ENCODE peak calls at places on chromosomes 13 and 19, in five cellular contexts. K is NCI-H1092; T is naive thymus-derived CD8-positive, alpha-beta T cell; R is Peyer's patch; N is GM10248. P is an unnamed sample.

GRCh38 chr13:41007359-41008118 is 11.6 kb downstream of the ELF1 start:
- DNase-seq in K (no peak), T (no peak), R (no peak), N (no peak), P (no peak)

GRCh38 chr19:29442094-29442493 is 83.7 kb upstream of the VSTM2B start:
- DNase-seq in K (no peak), T (no peak), R (no peak), N (no peak), P (no peak)

GRCh38 chr13:106151056-106151699 is 384.3 kb downstream of the EFNB2 start:
- DNase-seq in K (no peak), T (no peak), R (peak), N (no peak), P (no peak)

GRCh38 chr19:2145831-2146241 is 5.5 kb downstream of the AP3D1 start:
- DNase-seq in K (no peak), T (peak), R (no peak), N (no peak), P (no peak)

GRCh38 chr13:110798595-110798994 is 85.1 kb downstream of the ING1 start:
- DNase-seq in K (no peak), T (no peak), R (no peak), N (no peak), P (no peak)

GRCh38 chr19:27735314-27735713 is 1477.6 kb downstream of the UQCRFS1 start:
- DNase-seq in K (no peak), T (no peak), R (no peak), N (no peak), P (no peak)

GRCh38 chr19:49442793-49443365 is 1.6 kb upstream of the SLC17A7 start:
- DNase-seq in K (no peak), T (no peak), R (peak), N (peak), P (no peak)

GRCh38 chr19:40035996-40036395 is 20.0 kb downstream of the ZNF780B start:
- DNase-seq in K (no peak), T (no peak), R (no peak), N (no peak), P (no peak)

GRCh38 chr19:41707502-41707812 is 969 bp upstream of the CEACAM5 start:
- DNase-seq in K (peak), T (no peak), R (no peak), N (no peak), P (no peak)

GRCh38 chr19:18893573-18894253 is 2.2 kb downstream of the CERS1 start:
- DNase-seq in K (no peak), T (no peak), R (no peak), N (no peak), P (no peak)

GRCh38 chr13:73129023-73129422 is 70.2 kb downstream of the KLF5 start:
- DNase-seq in K (no peak), T (no peak), R (no peak), N (no peak), P (no peak)

GRCh38 chr13:113204378-113204734 is 4.1 kb downstream of the PCID2 start:
- DNase-seq in K (no peak), T (no peak), R (no peak), N (no peak), P (no peak)

GRCh38 chr13:21075303-21076264 is 14.2 kb upstream of the LATS2 start:
- DNase-seq in K (no peak), T (peak), R (peak), N (peak), P (no peak)

GRCh38 chr13:60335531-60335930 is 61.5 kb upstream of the TDRD3 start:
- DNase-seq in K (no peak), T (no peak), R (no peak), N (no peak), P (no peak)

GRCh38 chr19:4567584-4568071 is 8.1 kb upstream of the SEMA6B start:
- DNase-seq in K (peak), T (peak), R (peak), N (no peak), P (peak)

GRCh38 chr13:110248449-110249143 is 58.4 kb downstream of the COL4A1 start:
- DNase-seq in K (no peak), T (no peak), R (no peak), N (no peak), P (no peak)

GRCh38 chr13:28031220-28031903 is 42.9 kb upstream of the URAD start:
- DNase-seq in K (no peak), T (no peak), R (peak), N (peak), P (no peak)

GRCh38 chr13:101915333-101915732 is 462.9 kb downstream of the ITGBL1 start:
- DNase-seq in K (peak), T (no peak), R (no peak), N (no peak), P (no peak)

GRCh38 chr19:7534531-7534980 is 961 bp upstream of the PNPLA6 start:
- DNase-seq in K (no peak), T (peak), R (peak), N (peak), P (peak)

GRCh38 chr13:113664751-113665581 is 2.1 kb upstream of the GRK1 start:
- DNase-seq in K (no peak), T (no peak), R (peak), N (no peak), P (no peak)

GRCh38 chr19:648305-648704 is 8.6 kb downstream of the FGF22 start:
- DNase-seq in K (no peak), T (no peak), R (no peak), N (no peak), P (no peak)

GRCh38 chr19:41872775-41873647 is 4.1 kb upstream of the CD79A start:
- DNase-seq in K (no peak), T (peak), R (peak), N (no peak), P (peak)

GRCh38 chr13:46183018-46183940 is 1.3 kb upstream of the LCP1 start:
- DNase-seq in K (no peak), T (no peak), R (no peak), N (no peak), P (no peak)

GRCh38 chr13:95540848-95541247 is 11.7 kb upstream of the CLDN10 start:
- DNase-seq in K (no peak), T (no peak), R (no peak), N (no peak), P (no peak)

GRCh38 chr13:51444922-51445321 is 7.9 kb downstream of the INTS6 start:
- DNase-seq in K (no peak), T (peak), R (no peak), N (no peak), P (no peak)

P was measured in effector memory CD8-positive, alpha-beta T cell.